ENCODE peak calls at places on chromosome 5, in nine cellular contexts. C, F, K, S, L, Y, J, B and N are unnamed samples.

GRCh38 chr5:168878121-168878520 is 299.0 kb upstream of the PANK3 start:
- DNase-seq in C (no peak), F (no peak), K (no peak), S (no peak), L (no peak), Y (no peak), J (no peak), B (no peak), N (no peak)

GRCh38 chr5:125703616-125704015 is 719.6 kb upstream of the GRAMD2B start:
- DNase-seq in C (no peak), F (no peak), K (peak; percentile 30), S (no peak), L (no peak), Y (no peak), J (no peak), B (no peak), N (no peak)

GRCh38 chr5:139982157-139982974 is 60.7 kb downstream of the NRG2 start:
- DNase-seq in C (no peak), F (peak; percentile 6), K (peak; percentile 16), S (peak; percentile 29), L (peak; percentile 25), Y (no peak), J (no peak), B (no peak), N (no peak)

GRCh38 chr5:78221964-78222451 is 72.5 kb downstream of the AP3B1 start:
- DNase-seq in C (no peak), F (no peak), K (peak; percentile 2), S (no peak), L (no peak), Y (no peak), J (no peak), B (no peak), N (no peak)

GRCh38 chr5:103094737-103095136 is 25.2 kb downstream of the GIN1 start:
- DNase-seq in C (no peak), F (no peak), K (no peak), S (no peak), L (no peak), Y (no peak), J (no peak), B (no peak), N (no peak)

GRCh38 chr5:181189363-181189961 is 15.5 kb downstream of the TRIM7 start:
- DNase-seq in C (no peak), F (peak; percentile 33), K (peak; percentile 33), S (no peak), L (no peak), Y (peak; percentile 57), J (peak; percentile 77), B (no peak), N (no peak)

GRCh38 chr5:95864456-95864855 is 41.9 kb upstream of the GLRX start:
- DNase-seq in C (no peak), F (no peak), K (no peak), S (no peak), L (no peak), Y (no peak), J (no peak), B (no peak), N (no peak)

GRCh38 chr5:180632768-180633167 is 16.6 kb downstream of the FLT4 start:
- DNase-seq in C (no peak), F (no peak), K (no peak), S (no peak), L (no peak), Y (peak; percentile 14), J (no peak), B (no peak), N (no peak)

GRCh38 chr5:79495311-79495710 is 18.6 kb downstream of the HOMER1 start:
- DNase-seq in C (no peak), F (peak; percentile 5), K (peak; percentile 54), S (no peak), L (no peak), Y (no peak), J (no peak), B (no peak), N (no peak)

DNA sequence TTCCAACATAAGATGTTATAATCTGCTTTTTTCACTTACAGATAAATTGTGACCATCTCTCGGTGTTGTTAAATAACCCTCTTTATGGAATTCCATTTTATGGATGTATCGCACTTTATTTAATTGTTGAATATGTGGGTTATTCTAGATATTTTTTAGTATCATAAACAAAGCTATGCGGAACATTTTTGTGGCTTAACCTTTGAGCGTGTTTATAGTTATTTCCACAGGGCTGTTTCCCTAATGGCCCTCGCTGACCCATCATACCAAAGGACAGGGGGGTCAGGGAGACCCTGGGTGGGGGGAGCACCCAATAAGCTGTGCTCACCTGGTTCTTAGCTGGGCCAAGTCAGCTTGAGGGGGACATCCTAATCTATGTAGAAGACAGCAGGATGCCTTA is 65.3 kb downstream of the NDST1 start:
- DNase-seq in C (no peak), F (no peak), K (no peak), S (no peak), L (no peak), Y (no peak), J (no peak), B (no peak), N (no peak)
- H3K27ac ChIP-seq in C (no peak overlapping the region), F (no peak overlapping the region), K (no peak overlapping the region), S (no peak overlapping the region), L (no peak overlapping the region), Y (no peak overlapping the region), J (no peak overlapping the region), B (no peak overlapping the region), N (no peak overlapping the region)

DNA sequence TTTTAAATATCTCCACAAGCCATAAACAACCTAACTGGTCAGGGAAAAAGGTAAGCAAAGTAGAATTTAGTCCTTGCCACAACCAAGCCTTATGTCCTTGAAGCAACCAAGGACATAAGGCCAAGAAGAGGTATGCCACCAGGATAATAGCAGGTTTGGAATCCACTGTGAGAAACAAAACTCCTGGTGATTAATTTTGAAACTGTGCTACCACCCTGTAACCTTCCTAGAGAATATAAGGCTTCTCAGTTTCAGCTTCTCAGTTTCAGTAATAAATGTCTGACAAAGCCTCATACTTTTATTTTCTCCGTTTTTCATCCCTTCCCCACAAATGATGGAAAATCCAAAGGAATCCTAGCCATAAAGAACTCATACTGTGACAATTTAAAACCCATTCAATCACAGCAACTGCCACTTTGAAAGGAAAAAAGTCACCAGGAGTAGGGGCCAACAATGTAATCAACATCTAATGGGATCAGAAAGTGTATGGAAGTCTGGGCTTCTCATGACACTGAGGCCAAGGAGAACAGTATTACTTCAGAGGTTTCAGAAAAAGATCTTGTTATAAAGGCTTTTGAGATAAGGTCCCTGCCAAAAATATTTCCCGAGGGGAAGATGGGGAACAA is 189.2 kb downstream of the TSSK1B start:
- DNase-seq in C (no peak), F (no peak), K (no peak), S (no peak), L (no peak), Y (no peak), J (no peak), B (no peak), N (no peak)
- H3K4me3 ChIP-seq in C (no peak overlapping the region), F (no peak overlapping the region), K (no peak overlapping the region), S (no peak overlapping the region), L (no peak overlapping the region), Y (no peak overlapping the region), J (no peak overlapping the region), B (no peak overlapping the region), N (no peak overlapping the region)

GRCh38 chr5:92956886-92957285 is 624.1 kb downstream of the NR2F1-AS1 start:
- DNase-seq in C (no peak), F (no peak), K (no peak), S (no peak), L (no peak), Y (no peak), J (no peak), B (no peak), N (no peak)

GRCh38 chr5:92952243-92952642 is 628.8 kb downstream of the NR2F1-AS1 start:
- DNase-seq in C (no peak), F (no peak), K (no peak), S (no peak), L (no peak), Y (no peak), J (no peak), B (no peak), N (no peak)

GRCh38 chr5:92946546-92946945 is 634.5 kb downstream of the NR2F1-AS1 start:
- DNase-seq in C (no peak), F (no peak), K (no peak), S (no peak), L (no peak), Y (no peak), J (no peak), B (no peak), N (no peak)

GRCh38 chr5:92951746-92952145 is 629.3 kb downstream of the NR2F1-AS1 start:
- DNase-seq in C (no peak), F (no peak), K (no peak), S (no peak), L (no peak), Y (no peak), J (no peak), B (no peak), N (no peak)
- H3K27ac ChIP-seq in C (no peak overlapping the region), F (no peak overlapping the region), K (no peak overlapping the region), S (no peak overlapping the region), L (no peak overlapping the region), Y (no peak overlapping the region), J (no peak overlapping the region), B (no peak overlapping the region), N (no peak overlapping the region)

GRCh38 chr5:173613433-173614144 is 2.9 kb downstream of the BOD1 start:
- DNase-seq in C (no peak), F (no peak), K (no peak), S (no peak), L (no peak), Y (no peak), J (no peak), B (no peak), N (no peak)
- H3K4me3 ChIP-seq in C (no peak overlapping the region), F (no peak overlapping the region), K (peak overlapping the region; percentile 90), S (no peak overlapping the region), L (no peak overlapping the region), Y (no peak overlapping the region), J (no peak overlapping the region), B (no peak overlapping the region), N (no peak overlapping the region)

GRCh38 chr5:72209515-72210115 is 102.3 kb downstream of the MAP1B start:
- DNase-seq in C (no peak), F (peak; percentile 34), K (peak; percentile 44), S (no peak), L (no peak), Y (no peak), J (no peak), B (no peak), N (no peak)
- H3K27ac ChIP-seq in C (no peak overlapping the region), F (no peak overlapping the region), K (no peak overlapping the region), S (no peak overlapping the region), L (peak overlapping the region; percentile 54), Y (no peak overlapping the region), J (no peak overlapping the region), B (no peak overlapping the region), N (no peak overlapping the region)

DNA sequence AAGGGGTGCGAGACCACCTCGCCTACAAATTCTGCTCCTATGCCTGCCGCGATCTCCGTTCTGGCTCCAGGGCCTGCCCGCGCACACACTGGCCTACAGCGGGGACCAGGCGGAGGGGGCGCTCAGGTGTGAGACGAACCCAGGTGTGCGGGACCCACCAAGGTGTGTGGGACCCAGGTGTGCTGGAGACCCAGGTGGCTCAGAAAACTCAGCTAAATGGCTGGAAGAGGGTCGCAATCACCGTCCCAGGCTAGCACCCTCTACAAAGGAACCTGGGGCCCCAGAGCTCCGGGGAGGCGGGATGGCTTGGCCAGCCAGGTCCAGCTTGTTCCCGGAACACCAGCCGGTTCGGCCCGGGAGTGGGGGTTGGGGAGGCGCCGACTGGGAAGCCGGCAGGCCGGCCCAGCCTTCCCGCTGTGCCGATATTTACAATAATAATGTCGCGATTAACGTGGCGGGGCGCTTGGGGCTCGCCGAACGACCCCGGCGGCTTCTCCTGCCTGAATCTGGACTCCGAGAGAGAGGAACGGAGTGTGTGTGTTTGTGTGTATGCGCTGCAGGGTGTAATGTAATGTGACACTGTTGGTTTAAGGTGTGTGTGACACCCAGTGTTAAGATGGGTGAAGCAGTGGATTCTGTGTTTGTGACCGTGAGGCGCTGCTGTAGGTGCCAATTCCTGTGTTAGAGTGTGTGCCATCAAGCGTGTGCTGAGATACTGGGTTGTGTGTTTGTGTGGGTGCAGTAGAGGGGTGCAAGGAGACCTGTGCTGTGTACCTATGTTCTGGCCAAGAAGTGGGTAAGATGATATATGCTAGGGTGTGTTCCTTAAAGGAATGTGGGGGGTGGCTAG is 1.4 kb downstream of the PCDH1 start:
- DNase-seq in C (no peak), F (no peak), K (peak; percentile 50), S (no peak), L (no peak), Y (peak; percentile 71), J (no peak), B (no peak), N (peak; percentile 50)
- H3K4me3 ChIP-seq in C (no peak overlapping the region), F (no peak overlapping the region), K (peak overlapping the region; percentile 81), S (peak overlapping the region; percentile 69), L (peak overlapping the region; percentile 81), Y (peak overlapping the region; percentile 36), J (peak overlapping the region; percentile 28), B (peak overlapping the region; percentile 55), N (peak overlapping the region; percentile 88)